ENCODE peak calls at places on chromosomes 5 and 9, in nine cellular contexts. One of them, this sample, is unnamed.

GRCh38 chr5:122252319-122252718 is 59.7 kb upstream of the SNCAIP start:
- DNase-seq in mucosa of descending colon: peak
- DNase-seq in WERI-Rb-1: no peak
- DNase-seq in B cell: no peak
- DNase-seq in AG04449: no peak
- DNase-seq in right atrium auricular region: no peak
- DNase-seq in body of pancreas: no peak
- DNase-seq in OCI-LY7: no peak
- DNase-seq in CD8-positive, alpha-beta T cell: no peak
- DNase-seq in this sample: no peak

GRCh38 chr5:24644757-24645156 is at the start of gene CDH10:
- DNase-seq in mucosa of descending colon: no peak
- DNase-seq in WERI-Rb-1: peak
- DNase-seq in B cell: no peak
- DNase-seq in AG04449: no peak
- DNase-seq in right atrium auricular region: no peak
- DNase-seq in body of pancreas: peak
- DNase-seq in OCI-LY7: no peak
- DNase-seq in CD8-positive, alpha-beta T cell: no peak
- DNase-seq in this sample: no peak

GRCh38 chr5:123116063-123116462 is 27.0 kb downstream of the PRDM6 start:
- DNase-seq in mucosa of descending colon: no peak
- DNase-seq in WERI-Rb-1: no peak
- DNase-seq in B cell: no peak
- DNase-seq in AG04449: no peak
- DNase-seq in right atrium auricular region: no peak
- DNase-seq in body of pancreas: no peak
- DNase-seq in OCI-LY7: no peak
- DNase-seq in CD8-positive, alpha-beta T cell: no peak
- DNase-seq in this sample: no peak

GRCh38 chr9:112867275-112867991 is 23.2 kb downstream of the SLC46A2 start:
- DNase-seq in mucosa of descending colon: peak
- DNase-seq in WERI-Rb-1: no peak
- DNase-seq in B cell: no peak
- DNase-seq in AG04449: no peak
- DNase-seq in right atrium auricular region: no peak
- DNase-seq in body of pancreas: peak
- DNase-seq in OCI-LY7: no peak
- DNase-seq in CD8-positive, alpha-beta T cell: no peak
- DNase-seq in this sample: no peak

GRCh38 chr9:134626576-134627416 is 14.8 kb upstream of the COL5A1 start:
- DNase-seq in mucosa of descending colon: no peak
- DNase-seq in WERI-Rb-1: peak
- DNase-seq in B cell: no peak
- DNase-seq in AG04449: no peak
- DNase-seq in right atrium auricular region: no peak
- DNase-seq in body of pancreas: no peak
- DNase-seq in OCI-LY7: no peak
- DNase-seq in CD8-positive, alpha-beta T cell: no peak
- DNase-seq in this sample: no peak

GRCh38 chr5:117562647-117563046 is 988.0 kb upstream of the SEMA6A start:
- DNase-seq in mucosa of descending colon: no peak
- DNase-seq in WERI-Rb-1: no peak
- DNase-seq in B cell: no peak
- DNase-seq in AG04449: no peak
- DNase-seq in right atrium auricular region: no peak
- DNase-seq in body of pancreas: no peak
- DNase-seq in OCI-LY7: no peak
- DNase-seq in CD8-positive, alpha-beta T cell: no peak
- DNase-seq in this sample: no peak

GRCh38 chr9:129458663-129459549 is 162.0 kb downstream of the C9orf50 start:
- DNase-seq in mucosa of descending colon: peak
- DNase-seq in WERI-Rb-1: peak
- DNase-seq in B cell: peak
- DNase-seq in AG04449: no peak
- DNase-seq in right atrium auricular region: no peak
- DNase-seq in body of pancreas: no peak
- DNase-seq in OCI-LY7: peak
- DNase-seq in CD8-positive, alpha-beta T cell: no peak
- DNase-seq in this sample: peak

GRCh38 chr9:79889325-79889724 is 317.6 kb downstream of the TLE4 start:
- DNase-seq in mucosa of descending colon: no peak
- DNase-seq in WERI-Rb-1: no peak
- DNase-seq in B cell: no peak
- DNase-seq in AG04449: no peak
- DNase-seq in right atrium auricular region: no peak
- DNase-seq in body of pancreas: no peak
- DNase-seq in OCI-LY7: no peak
- DNase-seq in CD8-positive, alpha-beta T cell: no peak
- DNase-seq in this sample: no peak

GRCh38 chr5:93581738-93582414 is 857 bp upstream of the NR2F1-AS1 start:
- DNase-seq in mucosa of descending colon: no peak
- DNase-seq in WERI-Rb-1: no peak
- DNase-seq in B cell: no peak
- DNase-seq in AG04449: no peak
- DNase-seq in right atrium auricular region: no peak
- DNase-seq in body of pancreas: no peak
- DNase-seq in OCI-LY7: no peak
- DNase-seq in CD8-positive, alpha-beta T cell: no peak
- DNase-seq in this sample: no peak

GRCh38 chr9:134532084-134532483 is 109.5 kb upstream of the COL5A1 start:
- DNase-seq in mucosa of descending colon: peak
- DNase-seq in WERI-Rb-1: no peak
- DNase-seq in B cell: no peak
- DNase-seq in AG04449: no peak
- DNase-seq in right atrium auricular region: no peak
- DNase-seq in body of pancreas: no peak
- DNase-seq in OCI-LY7: no peak
- DNase-seq in CD8-positive, alpha-beta T cell: no peak
- DNase-seq in this sample: peak

GRCh38 chr9:82275531-82275930 is 287.0 kb downstream of the SPATA31D1 start:
- DNase-seq in mucosa of descending colon: no peak
- DNase-seq in WERI-Rb-1: no peak
- DNase-seq in B cell: no peak
- DNase-seq in AG04449: no peak
- DNase-seq in right atrium auricular region: no peak
- DNase-seq in body of pancreas: no peak
- DNase-seq in OCI-LY7: no peak
- DNase-seq in CD8-positive, alpha-beta T cell: no peak
- DNase-seq in this sample: no peak

GRCh38 chr9:16626577-16627130 is 243.8 kb downstream of the BNC2 start:
- DNase-seq in mucosa of descending colon: no peak
- DNase-seq in WERI-Rb-1: peak
- DNase-seq in B cell: no peak
- DNase-seq in AG04449: no peak
- DNase-seq in right atrium auricular region: peak
- DNase-seq in body of pancreas: peak
- DNase-seq in OCI-LY7: no peak
- DNase-seq in CD8-positive, alpha-beta T cell: no peak
- DNase-seq in this sample: no peak

GRCh38 chr9:121646992-121647391 is 4.4 kb upstream of the DAB2IP start:
- DNase-seq in mucosa of descending colon: no peak
- DNase-seq in WERI-Rb-1: no peak
- DNase-seq in B cell: no peak
- DNase-seq in AG04449: no peak
- DNase-seq in right atrium auricular region: no peak
- DNase-seq in body of pancreas: no peak
- DNase-seq in OCI-LY7: no peak
- DNase-seq in CD8-positive, alpha-beta T cell: no peak
- DNase-seq in this sample: no peak

GRCh38 chr5:163104496-163104895 is 332.9 kb upstream of the CCNG1 start:
- DNase-seq in mucosa of descending colon: no peak
- DNase-seq in WERI-Rb-1: peak
- DNase-seq in B cell: no peak
- DNase-seq in AG04449: no peak
- DNase-seq in right atrium auricular region: no peak
- DNase-seq in body of pancreas: peak
- DNase-seq in OCI-LY7: no peak
- DNase-seq in CD8-positive, alpha-beta T cell: no peak
- DNase-seq in this sample: no peak

GRCh38 chr9:103245369-103245768 is 250.2 kb downstream of the CYLC2 start:
- DNase-seq in mucosa of descending colon: no peak
- DNase-seq in WERI-Rb-1: no peak
- DNase-seq in B cell: no peak
- DNase-seq in AG04449: no peak
- DNase-seq in right atrium auricular region: no peak
- DNase-seq in body of pancreas: no peak
- DNase-seq in OCI-LY7: no peak
- DNase-seq in CD8-positive, alpha-beta T cell: no peak
- DNase-seq in this sample: no peak

GRCh38 chr5:59763545-59763944 is 130.0 kb downstream of the PDE4D start:
- DNase-seq in mucosa of descending colon: no peak
- DNase-seq in WERI-Rb-1: no peak
- DNase-seq in B cell: no peak
- DNase-seq in AG04449: no peak
- DNase-seq in right atrium auricular region: no peak
- DNase-seq in body of pancreas: no peak
- DNase-seq in OCI-LY7: no peak
- DNase-seq in CD8-positive, alpha-beta T cell: no peak
- DNase-seq in this sample: no peak

GRCh38 chr9:71910602-71911060 is 362 bp downstream of the ABHD17B start:
- DNase-seq in mucosa of descending colon: no peak
- DNase-seq in WERI-Rb-1: no peak
- DNase-seq in B cell: no peak
- DNase-seq in AG04449: no peak
- DNase-seq in right atrium auricular region: no peak
- DNase-seq in body of pancreas: no peak
- DNase-seq in OCI-LY7: peak
- DNase-seq in CD8-positive, alpha-beta T cell: no peak
- DNase-seq in this sample: no peak

GRCh38 chr9:133572821-133573361 is 36.3 kb downstream of the FAM163B start:
- DNase-seq in mucosa of descending colon: no peak
- DNase-seq in WERI-Rb-1: no peak
- DNase-seq in B cell: no peak
- DNase-seq in AG04449: no peak
- DNase-seq in right atrium auricular region: no peak
- DNase-seq in body of pancreas: no peak
- DNase-seq in OCI-LY7: no peak
- DNase-seq in CD8-positive, alpha-beta T cell: no peak
- DNase-seq in this sample: no peak

DNA sequence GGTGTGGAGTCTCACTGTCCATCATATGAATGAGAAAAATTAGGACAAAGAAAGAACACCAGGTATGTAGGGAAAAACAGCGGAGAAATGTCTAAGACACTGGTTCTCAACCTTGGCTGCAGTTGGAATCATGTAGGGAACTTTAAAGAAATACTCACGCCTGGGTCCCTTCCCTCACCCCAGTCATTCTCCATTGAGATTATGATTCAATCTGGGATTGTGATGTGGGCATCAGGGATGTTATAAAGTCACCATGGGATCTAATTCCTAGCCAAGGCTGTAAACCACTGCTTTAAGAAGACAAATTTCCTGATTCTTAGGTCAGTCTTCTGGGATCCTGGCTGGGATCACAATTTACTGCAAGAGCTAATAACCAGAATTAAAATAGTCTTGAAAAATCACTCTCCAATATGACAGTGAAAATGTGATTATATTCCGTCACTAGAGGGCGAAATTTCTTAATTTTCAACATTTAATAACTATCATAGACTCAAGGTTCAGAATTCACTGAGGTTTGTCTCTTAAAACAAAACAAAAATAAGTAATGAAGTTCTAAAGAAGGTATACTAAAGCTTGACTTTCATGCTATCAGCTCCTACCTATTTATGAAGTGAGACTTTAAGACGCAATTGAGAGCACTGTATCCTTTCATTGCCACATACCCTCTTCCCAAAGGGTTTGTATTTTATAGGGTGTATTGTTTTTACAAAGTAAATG is 60.5 kb downstream of the GLDC start:
- DNase-seq in mucosa of descending colon: no peak
- DNase-seq in WERI-Rb-1: no peak
- DNase-seq in B cell: no peak
- DNase-seq in AG04449: no peak
- DNase-seq in right atrium auricular region: no peak
- DNase-seq in body of pancreas: no peak
- DNase-seq in OCI-LY7: peak
- DNase-seq in CD8-positive, alpha-beta T cell: no peak
- DNase-seq in this sample: no peak
- TF ChIP-seq CTCF in mucosa of descending colon: no peak
- TF ChIP-seq CTCF in WERI-Rb-1: peak
- TF ChIP-seq CTCF in B cell: peak
- TF ChIP-seq CTCF in AG04449: no peak
- TF ChIP-seq CTCF in right atrium auricular region: peak
- TF ChIP-seq CTCF in body of pancreas: peak
- TF ChIP-seq CTCF in OCI-LY7: peak
- TF ChIP-seq CTCF in CD8-positive, alpha-beta T cell: peak
- TF ChIP-seq CTCF in this sample: peak

GRCh38 chr5:54959673-54960418 is 25.5 kb downstream of the ESM1 start:
- DNase-seq in mucosa of descending colon: no peak
- DNase-seq in WERI-Rb-1: peak
- DNase-seq in B cell: no peak
- DNase-seq in AG04449: no peak
- DNase-seq in right atrium auricular region: no peak
- DNase-seq in body of pancreas: no peak
- DNase-seq in OCI-LY7: peak
- DNase-seq in CD8-positive, alpha-beta T cell: no peak
- DNase-seq in this sample: no peak
- TF ChIP-seq CTCF in mucosa of descending colon: no peak
- TF ChIP-seq CTCF in WERI-Rb-1: peak
- TF ChIP-seq CTCF in B cell: no peak
- TF ChIP-seq CTCF in AG04449: no peak
- TF ChIP-seq CTCF in right atrium auricular region: no peak
- TF ChIP-seq CTCF in body of pancreas: no peak
- TF ChIP-seq CTCF in OCI-LY7: peak
- TF ChIP-seq CTCF in CD8-positive, alpha-beta T cell: no peak
- TF ChIP-seq CTCF in this sample: no peak

GRCh38 chr9:6134661-6135177 is 80.9 kb upstream of the IL33 start:
- DNase-seq in mucosa of descending colon: no peak
- DNase-seq in WERI-Rb-1: no peak
- DNase-seq in B cell: no peak
- DNase-seq in AG04449: no peak
- DNase-seq in right atrium auricular region: no peak
- DNase-seq in body of pancreas: no peak
- DNase-seq in OCI-LY7: no peak
- DNase-seq in CD8-positive, alpha-beta T cell: no peak
- DNase-seq in this sample: no peak
- TF ChIP-seq CTCF in mucosa of descending colon: no peak
- TF ChIP-seq CTCF in WERI-Rb-1: no peak
- TF ChIP-seq CTCF in B cell: no peak
- TF ChIP-seq CTCF in AG04449: no peak
- TF ChIP-seq CTCF in right atrium auricular region: no peak
- TF ChIP-seq CTCF in body of pancreas: no peak
- TF ChIP-seq CTCF in OCI-LY7: no peak
- TF ChIP-seq CTCF in CD8-positive, alpha-beta T cell: no peak
- TF ChIP-seq CTCF in this sample: no peak

DNA sequence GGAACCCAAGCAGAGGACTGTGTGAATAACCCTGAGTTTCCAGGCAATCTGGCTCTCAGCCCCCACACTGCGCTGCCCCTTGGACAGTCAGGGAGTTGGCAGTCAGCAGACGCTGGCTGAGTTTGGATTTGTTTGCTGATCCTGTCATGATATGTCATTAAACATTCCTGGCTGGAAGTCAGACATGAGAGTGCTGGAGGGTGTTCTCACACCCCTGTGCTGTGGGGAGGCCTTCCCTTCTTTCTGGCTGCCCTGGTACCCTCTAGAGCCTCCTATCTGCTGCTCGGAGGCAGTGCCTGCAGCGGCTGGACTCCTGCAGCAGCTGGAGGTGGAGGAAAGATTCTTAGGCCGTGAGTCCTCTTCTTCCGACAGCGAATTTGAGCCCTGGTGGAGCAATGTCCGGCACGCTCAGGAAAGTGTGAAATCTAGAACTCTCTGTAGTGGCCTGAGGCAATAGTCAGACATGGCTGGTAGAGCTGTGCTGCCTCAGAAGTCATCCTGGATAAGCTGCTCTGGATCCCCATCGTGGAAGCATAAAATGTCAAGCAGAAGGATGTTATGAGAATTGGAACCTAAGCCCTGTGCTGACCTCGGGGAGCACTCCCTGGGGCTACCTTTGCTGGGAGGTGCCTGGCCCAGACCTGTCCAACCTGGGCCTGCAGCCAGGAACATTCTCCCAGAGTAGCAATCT is 72.0 kb downstream of the PDE8B start:
- DNase-seq in mucosa of descending colon: no peak
- DNase-seq in WERI-Rb-1: no peak
- DNase-seq in B cell: no peak
- DNase-seq in AG04449: no peak
- DNase-seq in right atrium auricular region: no peak
- DNase-seq in body of pancreas: peak
- DNase-seq in OCI-LY7: no peak
- DNase-seq in CD8-positive, alpha-beta T cell: no peak
- DNase-seq in this sample: no peak
- TF ChIP-seq CTCF in mucosa of descending colon: no peak
- TF ChIP-seq CTCF in WERI-Rb-1: peak
- TF ChIP-seq CTCF in B cell: no peak
- TF ChIP-seq CTCF in AG04449: no peak
- TF ChIP-seq CTCF in right atrium auricular region: peak
- TF ChIP-seq CTCF in body of pancreas: no peak
- TF ChIP-seq CTCF in OCI-LY7: no peak
- TF ChIP-seq CTCF in CD8-positive, alpha-beta T cell: no peak
- TF ChIP-seq CTCF in this sample: no peak